ENCODE peak calls at places on chromosomes 6 and 20, in four cellular contexts. One of them, this sample, is unnamed.

GRCh38 chr6:122154912-122155516 is 244.4 kb upstream of the HSF2 start:
- DNase-seq in mesenchymal stem cell: no peak
- DNase-seq in IMR-90: no peak
- DNase-seq in H9: peak
- DNase-seq in this sample: no peak

GRCh38 chr6:109466212-109466923 is 10.8 kb upstream of the MICAL1 start:
- DNase-seq in IMR-90: no peak
- DNase-seq in mesenchymal stem cell: no peak
- DNase-seq in H9: no peak
- DNase-seq in this sample: no peak

GRCh38 chr6:155417454-155417853 is 38.2 kb downstream of the NOX3 start:
- DNase-seq in H9: no peak
- DNase-seq in mesenchymal stem cell: peak
- DNase-seq in IMR-90: peak
- DNase-seq in this sample: no peak

GRCh38 chr6:1552296-1552761 is 57.4 kb upstream of the FOXC1 start:
- DNase-seq in H9: no peak
- DNase-seq in IMR-90: peak
- DNase-seq in mesenchymal stem cell: no peak
- DNase-seq in this sample: no peak

GRCh38 chr6:226516-227073 is 65.7 kb upstream of the DUSP22 start:
- DNase-seq in H9: no peak
- DNase-seq in IMR-90: no peak
- DNase-seq in mesenchymal stem cell: no peak
- DNase-seq in this sample: no peak

GRCh38 chr6:124870611-124871201 is 91.5 kb upstream of the RNF217 start:
- DNase-seq in H9: no peak
- DNase-seq in mesenchymal stem cell: peak
- DNase-seq in IMR-90: peak
- DNase-seq in this sample: no peak

GRCh38 chr6:130182466-130182865 is 40.3 kb downstream of the SAMD3 start:
- DNase-seq in IMR-90: no peak
- DNase-seq in H9: no peak
- DNase-seq in mesenchymal stem cell: no peak
- DNase-seq in this sample: no peak

GRCh38 chr6:37068523-37069270 is 63.2 kb downstream of the FGD2 start:
- DNase-seq in H9: no peak
- DNase-seq in IMR-90: no peak
- DNase-seq in mesenchymal stem cell: no peak
- DNase-seq in this sample: no peak

GRCh38 chr6:26268659-26269402 is 96.2 kb upstream of the BTN3A2 start:
- DNase-seq in H9: peak
- DNase-seq in IMR-90: peak
- DNase-seq in mesenchymal stem cell: peak
- DNase-seq in this sample: peak

GRCh38 chr20:25750220-25750764 is 53.6 kb upstream of the ZNF337 start:
- DNase-seq in mesenchymal stem cell: no peak
- DNase-seq in IMR-90: no peak
- DNase-seq in H9: no peak
- DNase-seq in this sample: no peak

GRCh38 chr20:36865076-36865860 is 10.7 kb upstream of the TLDC2 start:
- DNase-seq in H9: no peak
- DNase-seq in mesenchymal stem cell: no peak
- DNase-seq in IMR-90: no peak
- DNase-seq in this sample: no peak

GRCh38 chr20:56155625-56156024 is 92.9 kb upstream of the MC3R start:
- DNase-seq in IMR-90: no peak
- DNase-seq in H9: no peak
- DNase-seq in mesenchymal stem cell: no peak
- DNase-seq in this sample: no peak

GRCh38 chr6:81120280-81120679 is 632.2 kb downstream of the TENT5A start:
- DNase-seq in mesenchymal stem cell: no peak
- DNase-seq in H9: no peak
- DNase-seq in IMR-90: no peak
- DNase-seq in this sample: no peak

GRCh38 chr6:82371799-82372508 is 8.3 kb downstream of the TPBG start:
- DNase-seq in IMR-90: peak
- DNase-seq in H9: no peak
- DNase-seq in mesenchymal stem cell: no peak
- DNase-seq in this sample: no peak

GRCh38 chr20:58109918-58110635 is 118.4 kb downstream of the ANKRD60 start:
- DNase-seq in IMR-90: no peak
- DNase-seq in H9: no peak
- DNase-seq in mesenchymal stem cell: no peak
- DNase-seq in this sample: no peak

GRCh38 chr6:37141291-37142046 is 28.5 kb upstream of the PIM1 start:
- DNase-seq in IMR-90: peak
- DNase-seq in H9: peak
- DNase-seq in mesenchymal stem cell: peak
- DNase-seq in this sample: no peak

GRCh38 chr6:37696841-37697735 is 595 bp downstream of the MDGA1 start:
- DNase-seq in mesenchymal stem cell: peak
- DNase-seq in IMR-90: no peak
- DNase-seq in H9: no peak
- DNase-seq in this sample: peak

GRCh38 chr6:17032595-17033591 is 69.0 kb upstream of the STMND1 start:
- DNase-seq in mesenchymal stem cell: peak
- DNase-seq in H9: no peak
- DNase-seq in IMR-90: peak
- DNase-seq in this sample: no peak

GRCh38 chr20:51417245-51417560 is 125.3 kb downstream of the NFATC2 start:
- DNase-seq in mesenchymal stem cell: no peak
- DNase-seq in H9: no peak
- DNase-seq in IMR-90: no peak
- DNase-seq in this sample: no peak

GRCh38 chr6:27772261-27773001 is 139.8 kb downstream of the OR2B2 start:
- DNase-seq in mesenchymal stem cell: peak
- DNase-seq in H9: peak
- DNase-seq in IMR-90: peak
- DNase-seq in this sample: peak

GRCh38 chr6:26199057-26199772 is 112.0 kb downstream of the HFE start:
- DNase-seq in mesenchymal stem cell: peak
- DNase-seq in IMR-90: peak
- DNase-seq in H9: peak
- DNase-seq in this sample: no peak

GRCh38 chr20:37972256-37973058 is 60.8 kb downstream of the TTI1 start:
- DNase-seq in H9: no peak
- DNase-seq in IMR-90: no peak
- DNase-seq in mesenchymal stem cell: no peak
- DNase-seq in this sample: peak
- H3K4ac ChIP-seq in H9: no peak
- H3K4ac ChIP-seq in IMR-90: no peak
- H3K4ac ChIP-seq in mesenchymal stem cell: no peak
- H3K4ac ChIP-seq in this sample: no peak

DNA sequence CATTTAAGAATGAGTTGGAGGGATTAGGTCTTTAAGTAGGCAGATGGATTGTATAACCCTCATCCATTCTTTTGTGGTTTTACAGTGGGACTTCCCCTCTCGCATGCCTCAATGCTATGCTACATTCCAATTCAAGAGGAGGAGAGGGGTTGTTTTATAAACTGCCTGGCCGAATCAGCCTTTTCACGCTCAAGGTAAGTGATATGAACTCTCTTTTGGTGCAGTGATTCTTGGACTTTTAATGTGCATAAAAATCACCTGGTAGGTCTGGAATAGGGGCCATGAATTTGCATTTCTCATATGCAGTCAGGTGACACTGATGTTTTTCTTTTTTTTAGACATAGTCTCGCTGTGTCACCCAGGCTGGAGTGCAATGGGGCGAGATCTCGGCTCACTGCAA is 10.8 kb downstream of the ASXL1 start:
- DNase-seq in mesenchymal stem cell: peak
- DNase-seq in H9: no peak
- DNase-seq in IMR-90: peak
- DNase-seq in this sample: no peak
- H3K4me2 ChIP-seq in mesenchymal stem cell: no peak
- H3K4me2 ChIP-seq in H9: no peak
- H3K4me2 ChIP-seq in IMR-90: peak
- H3K4me2 ChIP-seq in this sample: no peak

DNA sequence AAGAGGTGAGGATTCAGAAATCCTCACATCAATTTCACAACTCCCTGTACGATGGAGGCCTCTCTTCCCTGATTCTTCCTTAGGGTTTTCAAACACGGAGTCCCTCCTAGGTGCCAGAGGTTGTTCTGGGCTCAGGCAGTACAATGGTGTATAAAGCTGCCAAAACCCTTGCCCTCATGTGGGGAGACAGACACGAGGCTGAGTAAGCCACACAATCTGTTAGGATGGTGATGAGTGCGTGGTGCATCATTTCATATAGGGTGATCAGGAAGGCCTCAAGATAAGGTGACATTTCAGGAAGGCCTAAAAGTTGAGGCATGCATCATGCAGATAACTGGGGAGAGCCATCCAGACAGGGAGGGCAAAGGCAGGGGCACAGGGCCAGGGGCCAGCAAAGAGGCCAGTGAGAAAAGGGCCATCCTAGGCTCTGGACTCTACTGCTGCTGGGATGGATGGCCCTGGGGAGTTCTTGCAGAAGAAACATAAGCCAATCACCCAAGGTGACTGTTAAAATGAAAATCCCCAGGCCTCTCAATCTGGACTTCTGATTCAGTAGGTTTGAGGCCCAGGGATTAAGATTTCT is 186.5 kb downstream of the PRKN start:
- DNase-seq in IMR-90: no peak
- DNase-seq in mesenchymal stem cell: no peak
- DNase-seq in H9: no peak
- DNase-seq in this sample: no peak
- H3K4ac ChIP-seq in IMR-90: no peak
- H3K4ac ChIP-seq in mesenchymal stem cell: no peak
- H3K4ac ChIP-seq in H9: no peak
- H3K4ac ChIP-seq in this sample: no peak

GRCh38 chr20:46446851-46447250 is 40.4 kb upstream of the ELMO2 start:
- DNase-seq in H9: no peak
- DNase-seq in mesenchymal stem cell: no peak
- DNase-seq in IMR-90: no peak
- DNase-seq in this sample: no peak
- H3K4me2 ChIP-seq in H9: no peak
- H3K4me2 ChIP-seq in mesenchymal stem cell: no peak
- H3K4me2 ChIP-seq in IMR-90: no peak
- H3K4me2 ChIP-seq in this sample: no peak